ENCODE peak calls at places on chromosome 10, in nine cellular contexts. One of them, this sample, is unnamed.

GRCh38 chr10:4771554-4772201 is 54.3 kb upstream of the AKR1E2 start:
- DNase-seq in psoas muscle: no peak
- DNase-seq in endothelial cell: no peak
- DNase-seq in nephron progenitor cell: no peak
- DNase-seq in A549: no peak
- DNase-seq in left ventricle myocardium inferior: no peak
- DNase-seq in stomach: no peak
- DNase-seq in H9: no peak
- DNase-seq in coronary artery: no peak
- DNase-seq in this sample: no peak

GRCh38 chr10:89352039-89352597 is 24.3 kb downstream of the IFIT3 start:
- DNase-seq in psoas muscle: no peak
- DNase-seq in endothelial cell: no peak
- DNase-seq in nephron progenitor cell: no peak
- DNase-seq in A549: peak; percentile 62
- DNase-seq in left ventricle myocardium inferior: no peak
- DNase-seq in stomach: peak; percentile 63
- DNase-seq in H9: no peak
- DNase-seq in coronary artery: peak; percentile 84
- DNase-seq in this sample: no peak

GRCh38 chr10:49740346-49741107 is 21.6 kb downstream of the OGDHL start:
- DNase-seq in psoas muscle: no peak
- DNase-seq in endothelial cell: no peak
- DNase-seq in nephron progenitor cell: no peak
- DNase-seq in A549: no peak
- DNase-seq in left ventricle myocardium inferior: no peak
- DNase-seq in stomach: peak; percentile 19
- DNase-seq in H9: peak; percentile 23
- DNase-seq in coronary artery: peak; percentile 60
- DNase-seq in this sample: no peak

GRCh38 chr10:89327803-89328441 is at the start of gene IFIT3:
- DNase-seq in psoas muscle: peak; percentile 75
- DNase-seq in endothelial cell: peak; percentile 60
- DNase-seq in nephron progenitor cell: peak; percentile 47
- DNase-seq in A549: peak; percentile 76
- DNase-seq in left ventricle myocardium inferior: peak; percentile 64
- DNase-seq in stomach: peak; percentile 35
- DNase-seq in H9: no peak
- DNase-seq in coronary artery: no peak
- DNase-seq in this sample: no peak

GRCh38 chr10:70163448-70163847 is 6.9 kb downstream of the SAR1A start:
- DNase-seq in psoas muscle: no peak
- DNase-seq in endothelial cell: no peak
- DNase-seq in nephron progenitor cell: no peak
- DNase-seq in A549: no peak
- DNase-seq in left ventricle myocardium inferior: no peak
- DNase-seq in stomach: no peak
- DNase-seq in H9: no peak
- DNase-seq in coronary artery: no peak
- DNase-seq in this sample: no peak

GRCh38 chr10:60237977-60238376 is 151.7 kb downstream of the ANK3 start:
- DNase-seq in psoas muscle: no peak
- DNase-seq in endothelial cell: no peak
- DNase-seq in nephron progenitor cell: no peak
- DNase-seq in A549: no peak
- DNase-seq in left ventricle myocardium inferior: no peak
- DNase-seq in stomach: no peak
- DNase-seq in H9: no peak
- DNase-seq in coronary artery: no peak
- DNase-seq in this sample: no peak

GRCh38 chr10:22684707-22685106 is 29.7 kb downstream of the PIP4K2A start:
- DNase-seq in psoas muscle: no peak
- DNase-seq in endothelial cell: no peak
- DNase-seq in nephron progenitor cell: no peak
- DNase-seq in A549: no peak
- DNase-seq in left ventricle myocardium inferior: no peak
- DNase-seq in stomach: no peak
- DNase-seq in H9: no peak
- DNase-seq in coronary artery: no peak
- DNase-seq in this sample: no peak

GRCh38 chr10:35792301-35792700 is 150.2 kb upstream of the FZD8 start:
- DNase-seq in psoas muscle: no peak
- DNase-seq in endothelial cell: no peak
- DNase-seq in nephron progenitor cell: no peak
- DNase-seq in A549: no peak
- DNase-seq in left ventricle myocardium inferior: no peak
- DNase-seq in stomach: no peak
- DNase-seq in H9: no peak
- DNase-seq in coronary artery: no peak
- DNase-seq in this sample: no peak

GRCh38 chr10:7410306-7410799 is 481 bp downstream of the SFMBT2 start:
- DNase-seq in psoas muscle: no peak
- DNase-seq in endothelial cell: peak; percentile 49
- DNase-seq in nephron progenitor cell: peak; percentile 57
- DNase-seq in A549: no peak
- DNase-seq in left ventricle myocardium inferior: peak; percentile 25
- DNase-seq in stomach: no peak
- DNase-seq in H9: peak; percentile 68
- DNase-seq in coronary artery: no peak
- DNase-seq in this sample: peak; percentile 43

GRCh38 chr10:69880301-69881081 is 78.8 kb downstream of the COL13A1 start:
- DNase-seq in psoas muscle: peak; percentile 42
- DNase-seq in endothelial cell: no peak
- DNase-seq in nephron progenitor cell: no peak
- DNase-seq in A549: no peak
- DNase-seq in left ventricle myocardium inferior: no peak
- DNase-seq in stomach: no peak
- DNase-seq in H9: no peak
- DNase-seq in coronary artery: no peak
- DNase-seq in this sample: peak; percentile 69

DNA sequence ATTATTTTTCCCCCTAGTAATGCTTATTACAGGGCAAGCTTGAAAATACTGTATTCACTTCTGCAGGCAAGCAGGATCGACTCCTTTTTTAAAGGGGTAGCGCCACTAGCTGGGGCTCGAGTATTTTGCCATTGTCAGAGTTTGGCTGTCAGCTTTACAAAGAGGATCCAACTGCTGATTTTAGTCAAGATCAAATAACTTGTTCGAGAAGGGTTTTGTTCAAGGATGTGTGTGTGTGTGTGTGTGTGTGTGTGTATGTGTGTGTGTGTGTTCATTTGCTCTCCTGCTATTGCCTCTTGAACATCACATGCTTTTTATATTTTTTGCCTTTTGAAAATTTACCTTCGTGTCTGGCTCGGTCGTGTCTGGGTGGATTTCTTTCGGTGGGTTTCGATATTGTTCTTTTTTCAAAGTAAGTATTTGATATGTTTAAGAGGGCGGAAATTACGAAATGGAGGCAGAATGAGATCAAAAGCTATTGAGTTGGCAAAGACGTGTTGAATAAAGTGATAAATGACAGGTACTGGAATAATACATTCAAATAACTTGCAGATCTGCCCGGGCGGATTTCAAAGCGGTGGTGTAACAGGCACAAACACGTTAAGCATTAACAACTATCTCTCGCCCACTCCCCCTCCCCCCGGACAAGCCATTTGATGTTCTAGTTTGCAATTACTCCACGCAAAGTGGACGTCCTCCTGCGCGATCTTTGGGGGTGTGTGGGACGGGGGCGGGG is 1.1 kb downstream of the ARID5B start:
- DNase-seq in psoas muscle: no peak
- DNase-seq in endothelial cell: peak; percentile 16
- DNase-seq in nephron progenitor cell: peak; percentile 23
- DNase-seq in A549: peak; percentile 26
- DNase-seq in left ventricle myocardium inferior: peak; percentile 18
- DNase-seq in stomach: peak; percentile 47
- DNase-seq in H9: peak; percentile 50
- DNase-seq in coronary artery: no peak
- DNase-seq in this sample: no peak
- TF ChIP-seq CTCF in psoas muscle: no peak
- TF ChIP-seq CTCF in endothelial cell: no peak
- TF ChIP-seq CTCF in nephron progenitor cell: no peak
- TF ChIP-seq CTCF in A549: no peak
- TF ChIP-seq CTCF in left ventricle myocardium inferior: no peak
- TF ChIP-seq CTCF in stomach: no peak
- TF ChIP-seq CTCF in H9: no peak
- TF ChIP-seq CTCF in coronary artery: no peak
- TF ChIP-seq CTCF in this sample: no peak

DNA sequence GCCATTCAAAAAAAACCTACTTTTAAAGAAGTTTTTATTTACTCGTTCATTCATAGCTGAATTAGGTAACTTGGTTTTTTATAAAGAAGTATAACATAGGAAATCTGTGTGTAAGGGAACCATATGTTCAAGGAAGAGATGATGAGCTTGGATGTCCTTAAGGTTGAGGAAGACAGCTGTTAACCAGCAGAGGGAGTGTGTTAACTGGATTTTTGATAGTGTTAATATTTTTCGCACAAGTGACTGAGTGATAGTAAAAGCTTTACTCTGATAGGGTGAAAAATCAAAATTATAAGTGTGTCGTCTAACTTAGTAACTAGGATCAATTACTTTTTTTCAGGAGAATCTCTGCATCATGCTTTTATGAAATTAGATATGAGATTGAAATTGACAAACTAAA is 134.7 kb downstream of the ARL5B start:
- DNase-seq in psoas muscle: no peak
- DNase-seq in endothelial cell: no peak
- DNase-seq in nephron progenitor cell: no peak
- DNase-seq in A549: peak; percentile 3
- DNase-seq in left ventricle myocardium inferior: no peak
- DNase-seq in stomach: no peak
- DNase-seq in H9: no peak
- DNase-seq in coronary artery: no peak
- DNase-seq in this sample: no peak
- TF ChIP-seq CTCF in psoas muscle: peak; percentile 22
- TF ChIP-seq CTCF in endothelial cell: peak; percentile 33
- TF ChIP-seq CTCF in nephron progenitor cell: peak; percentile 33
- TF ChIP-seq CTCF in A549: peak; percentile 39
- TF ChIP-seq CTCF in left ventricle myocardium inferior: peak; percentile 40
- TF ChIP-seq CTCF in stomach: no peak
- TF ChIP-seq CTCF in H9: peak; percentile 67
- TF ChIP-seq CTCF in coronary artery: no peak
- TF ChIP-seq CTCF in this sample: peak; percentile 35

DNA sequence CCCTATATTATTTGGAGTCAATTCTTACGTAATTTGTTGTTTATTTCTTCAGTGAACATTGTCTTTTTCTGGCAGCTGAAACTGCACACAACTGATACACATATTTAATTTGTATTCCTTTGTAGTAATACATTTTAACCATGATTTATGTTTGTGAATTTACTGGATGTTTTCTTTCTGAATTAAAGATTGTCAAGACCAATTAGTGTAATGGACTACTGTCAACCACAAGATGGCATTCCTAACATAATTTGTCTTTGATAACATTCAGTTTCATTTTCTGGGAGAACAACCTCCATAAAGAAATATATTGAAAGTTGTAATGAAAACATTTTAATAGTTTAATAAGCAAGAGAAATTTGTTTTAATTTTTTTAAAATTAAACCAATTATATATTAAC is 10.1 kb downstream of the THNSL1 start:
- DNase-seq in psoas muscle: no peak
- DNase-seq in endothelial cell: no peak
- DNase-seq in nephron progenitor cell: no peak
- DNase-seq in A549: no peak
- DNase-seq in left ventricle myocardium inferior: no peak
- DNase-seq in stomach: no peak
- DNase-seq in H9: no peak
- DNase-seq in coronary artery: no peak
- DNase-seq in this sample: no peak
- TF ChIP-seq CTCF in psoas muscle: peak; percentile 22
- TF ChIP-seq CTCF in endothelial cell: no peak
- TF ChIP-seq CTCF in nephron progenitor cell: no peak
- TF ChIP-seq CTCF in A549: peak; percentile 53
- TF ChIP-seq CTCF in left ventricle myocardium inferior: peak; percentile 55
- TF ChIP-seq CTCF in stomach: peak; percentile 4
- TF ChIP-seq CTCF in H9: peak; percentile 24
- TF ChIP-seq CTCF in coronary artery: no peak
- TF ChIP-seq CTCF in this sample: no peak

GRCh38 chr10:113614304-113614703 is 49.5 kb downstream of the NRAP start:
- DNase-seq in psoas muscle: no peak
- DNase-seq in endothelial cell: no peak
- DNase-seq in nephron progenitor cell: no peak
- DNase-seq in A549: no peak
- DNase-seq in left ventricle myocardium inferior: no peak
- DNase-seq in stomach: no peak
- DNase-seq in H9: no peak
- DNase-seq in coronary artery: no peak
- DNase-seq in this sample: no peak

GRCh38 chr10:113618338-113618737 is 45.5 kb downstream of the NRAP start:
- DNase-seq in psoas muscle: peak; percentile 56
- DNase-seq in endothelial cell: no peak
- DNase-seq in nephron progenitor cell: no peak
- DNase-seq in A549: no peak
- DNase-seq in left ventricle myocardium inferior: no peak
- DNase-seq in stomach: no peak
- DNase-seq in H9: no peak
- DNase-seq in coronary artery: no peak
- DNase-seq in this sample: no peak

GRCh38 chr10:113619401-113619800 is 44.4 kb downstream of the NRAP start:
- DNase-seq in psoas muscle: no peak
- DNase-seq in endothelial cell: no peak
- DNase-seq in nephron progenitor cell: no peak
- DNase-seq in A549: no peak
- DNase-seq in left ventricle myocardium inferior: no peak
- DNase-seq in stomach: no peak
- DNase-seq in H9: no peak
- DNase-seq in coronary artery: no peak
- DNase-seq in this sample: no peak

GRCh38 chr10:113617086-113617485 is 46.8 kb downstream of the NRAP start:
- DNase-seq in psoas muscle: no peak
- DNase-seq in endothelial cell: no peak
- DNase-seq in nephron progenitor cell: no peak
- DNase-seq in A549: no peak
- DNase-seq in left ventricle myocardium inferior: no peak
- DNase-seq in stomach: no peak
- DNase-seq in H9: no peak
- DNase-seq in coronary artery: no peak
- DNase-seq in this sample: no peak

DNA sequence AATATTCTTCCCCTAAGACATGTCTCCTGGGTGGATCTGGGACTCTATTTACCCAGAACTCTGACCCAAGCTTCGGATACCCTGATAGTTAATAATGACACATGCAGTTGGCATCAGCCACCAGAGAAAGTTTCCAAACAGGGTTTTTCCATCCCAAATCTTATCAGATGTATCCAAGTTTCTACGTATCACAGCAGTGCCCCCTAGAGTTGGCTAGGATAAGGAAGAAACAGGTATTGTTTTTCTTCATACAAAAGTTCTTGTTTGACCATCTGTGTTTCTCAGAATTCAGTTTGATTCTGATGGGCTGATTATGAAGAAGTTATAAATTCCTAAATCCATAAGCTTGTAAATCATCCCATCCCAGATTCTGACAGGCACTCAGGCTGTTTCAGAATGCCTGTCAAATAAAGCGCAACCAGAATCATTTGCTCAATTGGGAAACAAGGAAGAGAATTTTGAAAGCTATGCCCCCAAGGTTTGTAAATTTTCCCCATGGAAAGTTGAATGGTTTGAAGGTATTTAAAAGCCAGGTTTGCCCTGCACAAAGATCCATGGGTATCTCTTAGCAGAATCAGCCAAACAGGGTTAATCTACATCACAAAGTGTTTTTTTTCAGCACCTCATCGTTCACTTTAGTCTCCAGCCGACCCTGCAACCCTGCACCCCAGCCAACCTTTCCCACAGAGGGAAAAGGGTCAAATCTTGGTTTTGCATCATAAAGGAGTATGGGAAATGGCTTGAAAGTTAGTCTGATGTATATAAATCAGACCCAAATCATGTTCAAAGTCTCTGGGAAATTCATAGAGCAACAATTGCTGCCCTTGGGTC is 47.4 kb downstream of the NRAP start:
- DNase-seq in psoas muscle: no peak
- DNase-seq in endothelial cell: peak; percentile 11
- DNase-seq in nephron progenitor cell: peak; percentile 23
- DNase-seq in A549: peak; percentile 21
- DNase-seq in left ventricle myocardium inferior: no peak
- DNase-seq in stomach: no peak
- DNase-seq in H9: no peak
- DNase-seq in coronary artery: no peak
- DNase-seq in this sample: no peak
- TF ChIP-seq CTCF in psoas muscle: peak; percentile 27
- TF ChIP-seq CTCF in endothelial cell: peak; percentile 36
- TF ChIP-seq CTCF in nephron progenitor cell: peak; percentile 64
- TF ChIP-seq CTCF in A549: peak; percentile 44
- TF ChIP-seq CTCF in left ventricle myocardium inferior: peak; percentile 24
- TF ChIP-seq CTCF in stomach: no peak
- TF ChIP-seq CTCF in H9: peak; percentile 74
- TF ChIP-seq CTCF in coronary artery: no peak
- TF ChIP-seq CTCF in this sample: peak; percentile 48